ENCODE peak calls at places on chromosomes 1 and 21, in ten cellular contexts. K, C, Z, H, R, N, W, G, M and J are unnamed samples. For H3K4me1, the result is how much of the 10 kb centered on the place peaks cover.

GRCh38 chr1:224106568-224107281 is 7.2 kb upstream of the FBXO28 start:
- DNase-seq in K (peak), C (no peak), Z (peak), H (peak), R (peak), N (peak), W (peak), G (peak), M (no peak), J (peak)

GRCh38 chr1:239893127-239893731 is 198.5 kb upstream of the FMN2 start:
- DNase-seq in K (no peak), C (no peak), Z (no peak), H (no peak), R (no peak), N (no peak), W (no peak), G (peak), M (no peak), J (no peak)

GRCh38 chr1:185284533-185285244 is 32.4 kb downstream of the IVNS1ABP start:
- DNase-seq in K (peak), C (no peak), Z (no peak), H (no peak), R (no peak), N (no peak), W (no peak), G (no peak), M (no peak), J (peak)

GRCh38 chr1:9410737-9411297 is 118.1 kb downstream of the SPSB1 start:
- DNase-seq in K (peak), C (no peak), Z (peak), H (peak), R (peak), N (no peak), W (no peak), G (no peak), M (no peak), J (peak)

GRCh38 chr1:111030590-111030989 is 66.9 kb upstream of the LRIF1 start:
- DNase-seq in K (peak), C (no peak), Z (peak), H (peak), R (peak), N (peak), W (peak), G (peak), M (no peak), J (peak)

GRCh38 chr1:108556501-108556900 is 3.4 kb upstream of the EEIG2 start:
- DNase-seq in K (no peak), C (no peak), Z (no peak), H (no peak), R (no peak), N (no peak), W (no peak), G (no peak), M (no peak), J (no peak)

GRCh38 chr1:182198006-182198605 is 136.6 kb upstream of the ZNF648 start:
- DNase-seq in K (no peak), C (no peak), Z (no peak), H (no peak), R (peak), N (no peak), W (no peak), G (no peak), M (no peak), J (no peak)

GRCh38 chr1:45543599-45544417 is 6.8 kb upstream of the AKR1A1 start:
- DNase-seq in K (no peak), C (peak), Z (peak), H (no peak), R (no peak), N (no peak), W (peak), G (no peak), M (peak), J (no peak)

GRCh38 chr1:107935396-107936064 is 29.4 kb downstream of the VAV3 start:
- DNase-seq in K (no peak), C (no peak), Z (no peak), H (peak), R (no peak), N (no peak), W (no peak), G (no peak), M (no peak), J (no peak)

GRCh38 chr1:32400876-32401631 is 6.8 kb upstream of the BSDC1 start:
- DNase-seq in K (peak), C (peak), Z (peak), H (peak), R (peak), N (peak), W (peak), G (peak), M (peak), J (peak)

GRCh38 chr1:201376464-201377374 is 761 bp downstream of the TNNT2 start:
- DNase-seq in K (peak), C (no peak), Z (peak), H (peak), R (peak), N (peak), W (peak), G (peak), M (no peak), J (peak)

GRCh38 chr1:38153426-38154088 is 107.0 kb upstream of the POU3F1 start:
- DNase-seq in K (no peak), C (no peak), Z (no peak), H (no peak), R (no peak), N (no peak), W (no peak), G (no peak), M (no peak), J (no peak)

GRCh38 chr1:41383094-41383852 is 22.0 kb downstream of the FOXO6 start:
- DNase-seq in K (peak), C (peak), Z (peak), H (no peak), R (peak), N (peak), W (no peak), G (no peak), M (no peak), J (no peak)

GRCh38 chr1:24110642-24111263 is 1.2 kb downstream of the MYOM3 start:
- DNase-seq in K (no peak), C (peak), Z (no peak), H (no peak), R (no peak), N (no peak), W (no peak), G (no peak), M (peak), J (no peak)

GRCh38 chr1:19845166-19845954 is 30.3 kb upstream of the RNF186 start:
- DNase-seq in K (no peak), C (no peak), Z (peak), H (no peak), R (peak), N (no peak), W (no peak), G (no peak), M (no peak), J (no peak)

GRCh38 chr1:28132110-28132897 is 43.9 kb upstream of the EYA3 start:
- DNase-seq in K (no peak), C (no peak), Z (no peak), H (no peak), R (no peak), N (no peak), W (no peak), G (no peak), M (no peak), J (no peak)

GRCh38 chr1:247471445-247472016 is 13.6 kb upstream of the OR2B11 start:
- DNase-seq in K (no peak), C (no peak), Z (no peak), H (no peak), R (no peak), N (no peak), W (no peak), G (no peak), M (no peak), J (no peak)

DNA sequence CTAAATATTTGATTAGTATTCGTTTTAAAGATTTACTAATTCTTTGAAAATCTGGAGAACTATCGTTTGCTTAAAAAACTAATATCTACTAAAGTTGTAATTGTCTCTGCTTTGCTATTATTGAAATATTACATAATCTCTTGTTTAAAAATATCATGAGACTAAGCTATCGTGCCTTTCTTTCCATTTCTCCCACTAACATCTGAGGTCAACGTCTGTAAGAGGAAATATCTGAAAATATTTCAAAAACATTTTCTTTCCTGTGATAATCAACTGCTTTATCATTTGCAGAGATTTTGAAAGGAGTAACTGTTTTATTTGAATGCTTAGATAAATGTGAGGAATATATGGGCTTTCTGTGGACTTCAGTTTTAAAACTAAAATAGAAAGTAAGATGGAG is 694.1 kb downstream of the USP25 start:
- DNase-seq in K (no peak), C (no peak), Z (no peak), H (no peak), R (no peak), N (no peak), W (no peak), G (no peak), M (no peak), J (no peak)
- H3K4me3 ChIP-seq in K (no peak), C (peak), Z (peak), H (peak), R (peak), N (no peak), W (peak), G (peak), M (no peak), J (no peak)

DNA sequence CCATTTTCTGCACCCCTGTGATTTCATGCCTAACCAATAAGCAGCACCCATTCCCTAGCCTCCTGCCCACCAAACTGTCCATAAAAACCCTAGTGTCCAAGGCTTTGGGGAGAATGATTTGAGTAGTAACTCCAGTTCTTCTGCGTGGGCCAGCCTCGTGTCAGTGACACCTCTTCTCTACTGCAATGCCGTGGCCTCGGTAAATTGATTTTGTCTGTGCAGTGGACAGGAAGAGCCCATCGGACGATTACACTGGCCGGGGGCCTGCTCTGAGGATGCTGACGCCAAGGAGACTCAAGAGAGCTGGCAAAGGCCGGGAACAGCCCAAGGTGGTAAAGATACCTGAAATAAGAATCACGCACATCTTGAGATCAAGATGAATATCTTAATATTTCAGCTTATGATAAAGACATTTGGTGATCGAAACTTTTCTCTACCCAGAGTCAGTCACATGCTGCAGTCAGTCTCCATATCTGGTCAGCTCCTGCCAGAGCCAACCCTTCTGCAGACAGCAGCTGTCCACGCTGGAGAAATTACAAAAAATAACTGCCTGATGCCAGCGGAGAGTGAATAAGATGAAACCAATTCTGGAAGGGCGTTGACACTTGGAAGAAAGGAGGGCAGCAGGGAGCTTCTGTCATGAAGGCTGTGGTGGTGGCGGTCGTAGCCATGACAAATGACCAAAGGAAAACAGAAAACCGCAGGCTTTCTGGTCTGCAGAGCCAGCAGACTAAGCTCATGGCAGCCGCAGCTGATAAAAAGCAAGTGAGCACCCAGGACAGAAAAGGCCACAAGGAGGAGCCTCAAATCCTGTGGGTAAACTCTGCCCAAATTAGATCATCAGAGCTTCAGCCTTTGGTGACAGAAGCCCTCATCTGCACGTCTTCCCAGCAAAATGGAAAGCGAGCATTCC is 29.1 kb downstream of the RSPH1 start:
- DNase-seq in K (peak), C (peak), Z (no peak), H (no peak), R (peak), N (peak), W (no peak), G (no peak), M (no peak), J (peak)
- TF ChIP-seq CTCF in K (no peak), C (peak), Z (no peak), H (peak), R (peak), N (peak), W (no peak), G (no peak), M (peak), J (peak)

GRCh38 chr21:31616216-31616615 is 43.3 kb upstream of the SOD1 start:
- DNase-seq in K (no peak), C (no peak), Z (no peak), H (no peak), R (no peak), N (no peak), W (no peak), G (no peak), M (no peak), J (no peak)

GRCh38 chr21:31618696-31619430 is 40.6 kb upstream of the SOD1 start:
- DNase-seq in K (no peak), C (no peak), Z (no peak), H (peak), R (no peak), N (no peak), W (no peak), G (no peak), M (no peak), J (no peak)

GRCh38 chr21:31612889-31613785 is 46.4 kb upstream of the SOD1 start:
- DNase-seq in K (peak), C (no peak), Z (no peak), H (peak), R (no peak), N (no peak), W (no peak), G (no peak), M (no peak), J (no peak)

GRCh38 chr21:31611445-31611844 is 48.0 kb upstream of the SOD1 start:
- DNase-seq in K (no peak), C (no peak), Z (no peak), H (no peak), R (no peak), N (no peak), W (no peak), G (no peak), M (no peak), J (no peak)

GRCh38 chr21:31614705-31615104 is 44.8 kb upstream of the SOD1 start:
- DNase-seq in K (no peak), C (no peak), Z (no peak), H (no peak), R (no peak), N (no peak), W (no peak), G (no peak), M (no peak), J (no peak)
- H3K4me1 ChIP-seq in K (under half), C (under half), Z (under half), H (under half), R (under half), N (under half), W (under half), G (under half), M (under half), J (under half)

GRCh38 chr1:85343612-85344255 is 67.3 kb upstream of the BCL10 start:
- DNase-seq in K (peak), C (no peak), Z (peak), H (peak), R (peak), N (no peak), W (no peak), G (no peak), M (no peak), J (peak)
- H3K4me3 ChIP-seq in K (no peak), C (no peak), Z (no peak), H (peak), R (no peak), N (no peak), W (no peak), G (no peak), M (no peak), J (no peak)

GRCh38 chr1:232630047-232630893 is at the start of gene SIPA1L2:
- DNase-seq in K (peak), C (peak), Z (peak), H (peak), R (peak), N (peak), W (peak), G (peak), M (peak), J (peak)
- TF ChIP-seq CTCF in K (peak), C (peak), Z (peak), H (peak), R (peak), N (peak), W (peak), G (peak), M (peak), J (peak)

GRCh38 chr1:198934414-198934813 is 295.6 kb downstream of the PTPRC start:
- DNase-seq in K (no peak), C (no peak), Z (no peak), H (no peak), R (no peak), N (no peak), W (no peak), G (no peak), M (no peak), J (no peak)

GRCh38 chr1:198933506-198933905 is 294.7 kb downstream of the PTPRC start:
- DNase-seq in K (no peak), C (no peak), Z (peak), H (no peak), R (no peak), N (no peak), W (no peak), G (no peak), M (no peak), J (no peak)

GRCh38 chr1:198935371-198935921 is 296.6 kb downstream of the PTPRC start:
- DNase-seq in K (peak), C (peak), Z (peak), H (peak), R (peak), N (no peak), W (peak), G (peak), M (peak), J (peak)

GRCh38 chr1:198936371-198937083 is 297.7 kb downstream of the PTPRC start:
- DNase-seq in K (peak), C (no peak), Z (peak), H (no peak), R (peak), N (no peak), W (no peak), G (no peak), M (peak), J (peak)

DNA sequence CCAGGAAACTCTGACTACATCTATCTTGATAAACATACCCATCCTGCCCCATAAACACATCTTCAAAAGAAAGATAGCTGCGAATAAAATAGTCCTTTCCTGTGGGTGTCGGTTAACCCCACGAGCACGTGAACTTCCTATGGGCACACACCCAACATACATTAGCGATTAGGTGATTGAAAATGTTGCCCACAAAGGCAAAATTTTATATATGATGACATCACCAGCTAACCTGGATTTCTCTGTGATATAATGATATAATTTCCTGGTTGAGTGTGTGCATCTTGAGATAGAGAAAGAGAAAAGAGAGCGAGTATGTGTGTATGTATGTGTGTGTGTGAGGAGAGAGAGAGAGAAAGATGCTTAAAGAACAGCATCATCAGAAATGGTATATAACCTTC is 296.1 kb downstream of the PTPRC start:
- DNase-seq in K (peak), C (no peak), Z (peak), H (peak), R (no peak), N (no peak), W (no peak), G (no peak), M (no peak), J (peak)
- H3K4me1 ChIP-seq in K (under half), C (under half), Z (under half), H (under half), R (under half), N (under half), W (under half), G (under half), M (under half), J (under half)